ENCODE peak calls at places on chromosomes 11 and 22, in ten cellular contexts. R is GM23338, A is heart left ventricle, J is uterus, U is K562, L is PC-3, Z is left ventricle myocardium inferior, X is DND-41, K is pancreas, C is spleen. W is an unnamed sample.

GRCh38 chr11:2529636-2530035 is 84.8 kb downstream of the KCNQ1 start:
- DNase-seq in U (no peak), C (peak; percentile 70), R (no peak), X (no peak), A (peak; percentile 19), L (no peak), J (peak; percentile 12), Z (peak; percentile 12), K (peak; percentile 50), W (no peak)

GRCh38 chr11:112652786-112653390 is 308.3 kb upstream of the NCAM1 start:
- DNase-seq in X (no peak), K (no peak), R (no peak), J (no peak), C (no peak), Z (no peak), L (no peak), A (no peak), U (no peak), W (no peak)

GRCh38 chr11:11608783-11609232 is 13.0 kb downstream of the GALNT18 start:
- DNase-seq in R (no peak), A (no peak), U (no peak), L (peak; percentile 77), C (no peak), X (peak; percentile 11), J (no peak), Z (no peak), K (no peak), W (no peak)

GRCh38 chr11:86161373-86162255 is 82.9 kb upstream of the EED start:
- DNase-seq in J (no peak), K (no peak), Z (no peak), L (no peak), U (no peak), X (no peak), C (no peak), A (no peak), R (no peak), W (no peak)

GRCh38 chr11:126891556-126892217 is 108.9 kb downstream of the KIRREL3 start:
- DNase-seq in J (no peak), U (no peak), L (no peak), C (no peak), Z (peak; percentile 26), A (no peak), K (no peak), R (no peak), X (no peak), W (no peak)

GRCh38 chr11:61041755-61042518 is 60.4 kb upstream of the CD5 start:
- DNase-seq in R (peak; percentile 66), Z (peak; percentile 35), U (no peak), X (peak; percentile 80), K (no peak), L (peak; percentile 52), J (peak; percentile 29), C (peak; percentile 93), A (peak; percentile 37), W (peak; percentile 76)

GRCh38 chr11:117613521-117613920 is 183.5 kb downstream of the DSCAML1 start:
- DNase-seq in L (no peak), C (no peak), U (no peak), J (no peak), A (no peak), K (no peak), X (no peak), R (peak; percentile 56), Z (no peak), W (no peak)

GRCh38 chr11:36062796-36063380 is 119.0 kb downstream of the LDLRAD3 start:
- DNase-seq in Z (no peak), L (no peak), X (no peak), J (peak; percentile 38), K (no peak), U (no peak), C (no peak), A (no peak), R (no peak), W (no peak)

GRCh38 chr22:46220921-46221320 is 29.2 kb downstream of the CDPF1 start:
- DNase-seq in Z (no peak), C (no peak), U (no peak), K (no peak), A (no peak), X (no peak), J (no peak), L (no peak), R (no peak), W (no peak)

DNA sequence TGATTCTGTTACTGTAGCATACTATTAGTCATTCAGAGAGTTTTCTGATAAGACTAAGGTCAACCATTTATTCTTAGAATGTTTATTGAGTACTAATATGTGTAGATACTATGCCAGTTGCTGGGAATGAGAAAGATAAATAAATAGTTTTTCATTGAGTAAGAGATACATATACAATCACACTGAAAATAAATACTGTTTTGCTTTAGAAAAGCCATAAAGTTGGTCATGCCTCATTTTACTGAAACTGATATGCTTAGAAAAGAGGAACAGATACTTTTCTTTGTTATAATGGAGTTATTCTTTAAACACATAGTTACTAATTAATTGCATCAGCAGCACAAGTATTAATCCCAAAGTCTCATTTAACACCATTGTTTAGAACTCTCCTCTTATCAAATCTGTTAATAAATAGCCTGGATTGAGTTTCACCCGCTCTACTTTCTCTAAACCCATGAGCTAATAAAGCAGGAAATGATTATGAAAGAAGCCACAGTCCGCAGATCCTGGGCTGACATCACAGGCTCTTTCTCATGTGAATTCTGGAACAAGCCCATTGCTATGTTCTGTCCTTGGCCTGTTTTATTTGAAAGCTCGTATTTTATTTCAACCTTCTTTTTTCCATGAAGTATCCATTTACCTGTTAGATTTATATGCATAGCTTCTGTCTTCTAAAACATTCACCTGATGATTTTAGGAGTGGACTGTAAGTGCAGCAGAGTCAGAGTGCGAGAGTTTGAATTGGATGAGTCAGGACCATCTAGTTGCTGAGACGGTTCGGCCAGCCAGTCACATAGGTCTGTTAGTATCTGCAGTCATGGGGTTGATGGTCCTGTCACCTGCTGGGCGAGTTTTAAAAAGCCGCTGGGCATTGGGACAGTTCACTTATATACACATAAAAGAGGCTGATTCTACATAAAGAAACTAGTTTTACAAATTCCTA is 35.5 kb downstream of the PIWIL4 start:
- DNase-seq in R (peak; percentile 71), U (peak; percentile 23), J (peak; percentile 35), A (peak; percentile 69), Z (peak; percentile 40), L (peak; percentile 82), C (no peak), K (peak; percentile 46), X (no peak), W (peak; percentile 75)
- TF ChIP-seq CTCF in R (peak; percentile 72), U (peak; percentile 23), J (no peak), A (no peak), Z (peak; percentile 57), L (peak; percentile 79), C (no peak), K (peak; percentile 52), X (no peak), W (peak; percentile 75)

GRCh38 chr11:69006816-69007215 is 6.2 kb downstream of the MRGPRF start:
- DNase-seq in X (no peak), K (no peak), U (no peak), Z (no peak), C (no peak), J (peak; percentile 9), R (no peak), A (no peak), L (no peak), W (no peak)

GRCh38 chr11:69003866-69004311 is 9.2 kb downstream of the MRGPRF start:
- DNase-seq in R (no peak), K (peak; percentile 49), L (no peak), A (no peak), X (no peak), U (no peak), J (peak; percentile 22), Z (no peak), C (peak; percentile 59), W (no peak)

GRCh38 chr11:69005631-69006368 is 7.2 kb downstream of the MRGPRF start:
- DNase-seq in U (no peak), K (peak; percentile 50), C (peak; percentile 62), Z (no peak), L (no peak), J (peak; percentile 23), A (no peak), X (no peak), R (no peak), W (no peak)

GRCh38 chr11:69004411-69005182 is 8.4 kb downstream of the MRGPRF start:
- DNase-seq in L (no peak), K (no peak), J (peak; percentile 16), X (no peak), U (no peak), R (no peak), Z (no peak), C (peak; percentile 54), A (no peak), W (no peak)

DNA sequence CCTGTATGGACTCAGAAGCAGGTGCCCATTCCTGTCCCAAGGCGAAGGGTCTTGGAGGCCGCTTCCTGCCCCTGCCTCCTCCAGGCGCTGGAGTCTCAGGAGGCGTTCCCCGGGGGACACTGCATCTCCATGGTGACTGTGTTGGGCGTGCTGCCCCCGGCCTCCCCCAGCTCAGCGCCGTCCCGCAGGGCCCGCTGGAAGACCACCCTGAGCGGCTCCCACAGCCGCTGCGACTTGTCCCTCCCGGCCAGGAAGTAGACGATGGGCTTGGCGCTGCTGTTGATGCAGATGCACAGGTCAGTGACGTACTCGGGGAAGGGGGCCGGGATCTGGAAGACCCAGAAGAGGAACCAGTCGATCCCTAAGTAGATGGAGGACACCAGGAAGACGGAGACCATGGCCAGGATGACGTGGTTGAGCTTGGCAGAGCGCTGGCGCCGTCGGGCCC is 7.8 kb downstream of the MRGPRF start:
- DNase-seq in R (no peak), C (peak; percentile 54), Z (no peak), J (peak; percentile 22), X (no peak), L (no peak), U (no peak), A (no peak), K (no peak), W (no peak)
- H3K4me1 ChIP-seq in R (no peaks in the 10 kb centered on the region), C (peaks cover 3% of the 10 kb centered on the region), Z (peaks cover 32% of the 10 kb centered on the region), J (peaks cover 5% of the 10 kb centered on the region), X (no peaks in the 10 kb centered on the region), L (peaks cover 24% of the 10 kb centered on the region), U (no peaks in the 10 kb centered on the region), A (peaks cover 18% of the 10 kb centered on the region), K (peaks cover 3% of the 10 kb centered on the region), W (no peaks in the 10 kb centered on the region)

GRCh38 chr11:62245271-62245753 is 3.3 kb downstream of the SCGB1D2 start:
- DNase-seq in A (no peak), C (no peak), L (peak; percentile 63), U (peak; percentile 38), R (peak; percentile 75), K (no peak), X (peak; percentile 52), J (no peak), Z (no peak), W (peak; percentile 24)
- TF ChIP-seq CTCF in A (no peak), C (no peak), L (peak; percentile 40), U (peak; percentile 73), R (peak; percentile 68), K (no peak), X (no peak), J (no peak), Z (no peak), W (peak; percentile 63)

GRCh38 chr11:46345881-46346484 is 1.3 kb upstream of the DGKZ start:
- DNase-seq in K (no peak), A (no peak), R (no peak), L (no peak), U (no peak), Z (no peak), X (no peak), C (peak; percentile 86), J (no peak), W (no peak)
- H3K4me1 ChIP-seq in K (peaks cover 26% of the 10 kb centered on the region), A (peaks cover 68% of the 10 kb centered on the region), R (peaks cover 79% of the 10 kb centered on the region), L (peaks cover 12% of the 10 kb centered on the region), U (peaks cover 15% of the 10 kb centered on the region), Z (peaks cover 87% of the 10 kb centered on the region), X (peaks cover 61% of the 10 kb centered on the region), C (peaks cover 47% of the 10 kb centered on the region), J (no peaks in the 10 kb centered on the region), W (peaks cover 47% of the 10 kb centered on the region)